ENCODE peak calls at places on chromosome X, in seven cellular contexts. U is SK-N-SH, K is H1, I is GM12878, Q is HepG2, G is GM12892, N is K562. A is an unnamed sample.

GRCh38 chrX:102085706-102086105 is 39.8 kb upstream of the TCEAL2 start:
- DNase-seq in I (no peak), U (no peak), G (no peak), K (no peak), Q (no peak), N (peak), A (no peak)

GRCh38 chrX:96438803-96439202 is 245.8 kb upstream of the DIAPH2 start:
- DNase-seq in N (no peak), U (no peak), I (no peak), K (no peak), Q (no peak), G (no peak), A (no peak)

GRCh38 chrX:370244-370962 is 16.3 kb downstream of the PPP2R3B start:
- DNase-seq in N (no peak), G (no peak), K (no peak), Q (no peak), U (no peak), I (no peak), A (no peak)

GRCh38 chrX:13014111-13015094 is 30.0 kb downstream of the FAM9C start:
- DNase-seq in I (no peak), N (peak), K (no peak), U (no peak), G (no peak), Q (no peak), A (no peak)

GRCh38 chrX:23505531-23506303 is 161.6 kb upstream of the PRDX4 start:
- DNase-seq in U (no peak), Q (no peak), G (no peak), N (no peak), K (no peak), I (no peak), A (no peak)

GRCh38 chrX:120207009-120207610 is 43.5 kb upstream of the ZBTB33 start:
- DNase-seq in G (no peak), N (no peak), K (no peak), I (no peak), U (no peak), Q (no peak), A (no peak)

GRCh38 chrX:33906971-33907370 is 225.1 kb downstream of the FAM47A start:
- DNase-seq in K (no peak), G (no peak), U (no peak), I (no peak), Q (no peak), N (no peak), A (no peak)

GRCh38 chrX:151000901-151001301 is 17.8 kb downstream of the HMGB3 start:
- DNase-seq in Q (no peak), I (no peak), U (no peak), N (no peak), K (no peak), G (no peak), A (no peak)

GRCh38 chrX:10051866-10052265 is 84.7 kb downstream of the CLDN34 start:
- DNase-seq in K (no peak), G (no peak), I (no peak), N (no peak), Q (no peak), U (no peak), A (no peak)

GRCh38 chrX:35841872-35842271 is 43.7 kb downstream of the MAGEB16 start:
- DNase-seq in N (no peak), Q (no peak), U (no peak), K (no peak), I (no peak), G (no peak), A (no peak)

GRCh38 chrX:77548751-77549150 is 101.6 kb downstream of the FGF16 start:
- DNase-seq in U (no peak), K (no peak), G (no peak), N (no peak), Q (no peak), I (no peak), A (no peak)

GRCh38 chrX:53421772-53422090 is 723 bp downstream of the SMC1A start:
- DNase-seq in K (no peak), G (no peak), I (no peak), N (no peak), Q (peak), U (no peak), A (no peak)

GRCh38 chrX:137387646-137388045 is 178.3 kb upstream of the ZIC3 start:
- DNase-seq in Q (no peak), U (no peak), N (no peak), K (no peak), I (no peak), G (no peak), A (no peak)

GRCh38 chrX:18422325-18422724 is 3.1 kb upstream of the CDKL5 start:
- DNase-seq in N (no peak), U (no peak), K (no peak), G (no peak), Q (no peak), I (no peak), A (no peak)

GRCh38 chrX:131735127-131735526 is 191.3 kb downstream of the OR13H1 start:
- DNase-seq in K (no peak), G (no peak), I (no peak), U (no peak), Q (no peak), N (no peak), A (no peak)

GRCh38 chrX:77422886-77423648 is 24.1 kb upstream of the FGF16 start:
- DNase-seq in Q (no peak), N (no peak), I (no peak), U (no peak), K (no peak), G (no peak), A (no peak)

GRCh38 chrX:119790977-119791436 is 423 bp downstream of the RPL39 start:
- DNase-seq in U (peak), N (peak), I (no peak), K (no peak), G (no peak), Q (peak), A (no peak)

GRCh38 chrX:9234315-9234714 is 200.4 kb upstream of the FAM9B start:
- DNase-seq in Q (no peak), K (no peak), N (no peak), U (no peak), G (no peak), I (no peak), A (no peak)

GRCh38 chrX:119757979-119758681 is at the start of gene SOWAHD:
- DNase-seq in K (peak), N (peak), U (peak), G (no peak), Q (peak), I (no peak), A (no peak)

GRCh38 chrX:102858826-102859627 is 78.0 kb upstream of the RAB40AL start:
- DNase-seq in I (no peak), K (no peak), U (no peak), G (no peak), N (no peak), Q (no peak), A (no peak)

GRCh38 chrX:153411988-153412574 is 809 bp downstream of the ZFP92 start:
- DNase-seq in I (no peak), U (peak), G (no peak), Q (no peak), K (no peak), N (no peak), A (no peak)

GRCh38 chrX:123818243-123818642 is 41.6 kb upstream of the XIAP start:
- DNase-seq in I (no peak), G (no peak), U (no peak), Q (peak), N (no peak), K (no peak), A (no peak)

GRCh38 chrX:17547658-17548057 is 172.7 kb downstream of the NHS start:
- DNase-seq in Q (peak), U (no peak), N (peak), K (no peak), G (no peak), I (peak), A (no peak)

GRCh38 chrX:96440941-96441340 is 243.7 kb upstream of the DIAPH2 start:
- DNase-seq in I (no peak), U (no peak), Q (no peak), N (no peak), K (no peak), G (no peak), A (no peak)

GRCh38 chrX:19698691-19699090 is 183.4 kb upstream of the MAP3K15 start:
- DNase-seq in K (no peak), G (no peak), I (no peak), U (no peak), Q (no peak), N (no peak), A (no peak)

GRCh38 chrX:51893931-51894696 is 691 bp downstream of the MAGED1 start:
- DNase-seq in U (peak), K (peak), I (no peak), N (no peak), G (no peak), Q (no peak), A (no peak)

GRCh38 chrX:19585370-19586082 is 70.2 kb upstream of the MAP3K15 start:
- DNase-seq in K (no peak), U (no peak), G (no peak), Q (no peak), I (no peak), N (no peak), A (no peak)

GRCh38 chrX:46750829-46751228 is 8.1 kb downstream of the SLC9A7 start:
- DNase-seq in K (no peak), N (no peak), Q (no peak), U (no peak), I (no peak), G (no peak), A (no peak)

GRCh38 chrX:23008431-23009099 is 8.8 kb downstream of the DDX53 start:
- DNase-seq in I (no peak), Q (peak), K (no peak), G (no peak), N (peak), U (peak), A (no peak)

GRCh38 chrX:1386338-1387127 is 5.4 kb downstream of the SLC25A6 start:
- DNase-seq in K (peak), I (no peak), U (peak), Q (no peak), G (no peak), N (no peak), A (no peak)

GRCh38 chrX:152658302-152658701 is 20.6 kb downstream of the GABRQ start:
- DNase-seq in N (no peak), K (peak), G (no peak), U (peak), I (no peak), Q (no peak), A (no peak)

DNA sequence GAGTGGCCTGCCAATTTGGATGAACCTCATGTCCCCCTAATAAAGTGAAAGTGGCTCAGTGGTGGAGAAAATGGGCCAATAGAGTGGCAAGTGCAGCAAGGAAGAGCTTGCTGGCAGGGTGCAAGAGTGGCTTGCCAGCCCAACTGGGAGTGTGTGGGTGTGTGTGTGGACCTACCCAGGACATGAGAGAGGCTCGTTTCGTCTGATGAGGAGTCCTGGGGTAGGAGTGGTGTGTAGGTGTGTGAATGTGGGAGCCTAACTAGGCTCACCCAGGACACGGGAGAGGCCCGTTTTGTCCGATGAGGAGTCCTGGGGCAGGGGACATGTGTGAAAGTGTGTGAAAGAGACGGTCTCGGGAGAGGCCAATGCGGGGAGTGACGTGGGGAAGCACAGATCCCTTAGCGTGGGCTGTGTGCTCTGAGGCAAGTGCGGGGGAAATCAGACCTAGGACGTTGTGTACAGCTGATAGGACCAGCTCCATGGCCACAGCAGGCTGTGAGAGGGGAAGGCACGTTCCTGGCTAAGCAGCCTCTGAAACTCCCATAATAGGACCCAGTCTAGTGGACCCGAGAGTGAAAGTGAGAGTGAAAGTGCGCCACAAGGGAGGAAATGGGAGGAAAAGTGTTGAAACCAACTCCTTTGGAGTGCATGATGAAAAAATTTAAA is 5.3 kb downstream of the GAGE10 start:
- DNase-seq in Q (no peak), K (no peak), I (no peak), N (peak), U (no peak), G (no peak), A (no peak)
- TF ChIP-seq TAF1 in Q (no peak), K (no peak), I (no peak), N (no peak), U (no peak), G (no peak), A (no peak)

GRCh38 chrX:109847257-109848187 is 114.5 kb upstream of the ACSL4 start:
- DNase-seq in I (no peak), G (no peak), K (no peak), U (no peak), N (peak), Q (peak), A (no peak)
- TF ChIP-seq TAF1 in I (no peak), G (no peak), K (no peak), U (no peak), N (no peak), Q (no peak), A (no peak)

DNA sequence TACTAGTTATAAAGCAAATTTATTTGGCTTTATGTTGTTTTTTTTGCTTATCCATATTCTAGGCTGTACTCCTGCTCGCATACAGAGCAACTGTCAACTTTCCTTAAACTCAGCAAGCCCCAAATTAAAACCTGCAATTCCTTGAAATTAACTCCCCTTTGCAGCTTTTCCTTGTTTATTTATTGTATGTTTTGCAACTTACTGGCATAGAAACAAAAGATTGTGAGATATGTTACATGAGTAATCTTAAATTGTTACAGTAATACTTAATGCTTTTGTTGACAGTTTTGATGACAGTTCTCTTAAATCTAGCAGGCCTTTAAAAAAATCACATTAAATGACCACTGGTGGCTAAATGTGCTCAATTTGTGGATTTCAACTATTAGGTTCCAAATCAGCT is 4.5 kb downstream of the DDX3X start:
- DNase-seq in K (no peak), Q (no peak), U (no peak), I (no peak), G (no peak), N (no peak), A (no peak)
- TF ChIP-seq TAF1 in K (no peak), Q (no peak), U (no peak), I (no peak), G (no peak), N (no peak), A (no peak)

GRCh38 chrX:129932137-129932791 is 26.3 kb downstream of the UTP14A start:
- DNase-seq in U (peak), N (peak), I (peak), G (peak), K (peak), Q (peak), A (peak)

GRCh38 chrX:129933700-129934099 is 27.7 kb downstream of the UTP14A start:
- DNase-seq in U (no peak), G (no peak), Q (no peak), K (no peak), I (no peak), N (no peak), A (no peak)

GRCh38 chrX:129932792-129933321 is 26.9 kb downstream of the UTP14A start:
- DNase-seq in I (no peak), K (no peak), G (peak), Q (no peak), N (peak), U (no peak), A (no peak)

GRCh38 chrX:129931411-129932136 is 25.6 kb downstream of the UTP14A start:
- DNase-seq in G (peak), U (peak), K (peak), I (peak), Q (peak), N (peak), A (peak)

DNA sequence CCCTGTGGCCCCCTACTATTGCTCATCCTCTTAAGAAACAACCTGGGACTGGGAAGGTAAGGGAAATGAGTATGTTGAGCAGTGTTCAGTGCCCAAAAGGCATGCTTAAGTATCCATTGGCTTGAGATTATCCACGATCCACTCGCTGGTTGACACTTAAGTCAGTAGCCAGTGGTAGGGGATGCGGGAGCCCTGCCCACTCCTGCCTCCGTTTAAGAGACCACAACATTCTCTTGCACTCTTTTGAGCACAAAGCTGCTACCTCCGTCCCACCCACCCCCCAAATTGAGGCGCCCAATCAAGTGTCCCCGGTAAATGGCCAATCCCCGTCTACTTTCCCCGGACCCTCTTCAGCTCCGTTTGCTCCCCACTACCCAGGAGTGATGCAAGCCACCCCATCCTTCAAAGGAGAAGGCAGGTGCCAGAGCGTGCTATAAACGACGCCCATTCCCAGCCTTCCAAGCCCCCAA is 25.0 kb downstream of the UTP14A start:
- DNase-seq in I (no peak), K (peak), G (no peak), U (peak), N (peak), Q (no peak), A (no peak)
- TF ChIP-seq TAF1 in I (no peak), K (no peak), G (no peak), U (no peak), N (no peak), Q (no peak), A (no peak)

GRCh38 chrX:67558267-67558666 is 14.4 kb downstream of the AR start:
- DNase-seq in Q (no peak), N (no peak), G (no peak), U (no peak), I (no peak), K (no peak), A (no peak)

GRCh38 chrX:67568769-67569168 is 24.9 kb downstream of the AR start:
- DNase-seq in K (no peak), I (no peak), U (no peak), G (no peak), N (no peak), Q (no peak), A (no peak)

GRCh38 chrX:67564475-67564874 is 20.7 kb downstream of the AR start:
- DNase-seq in I (no peak), N (no peak), Q (no peak), G (no peak), K (no peak), U (no peak), A (no peak)

DNA sequence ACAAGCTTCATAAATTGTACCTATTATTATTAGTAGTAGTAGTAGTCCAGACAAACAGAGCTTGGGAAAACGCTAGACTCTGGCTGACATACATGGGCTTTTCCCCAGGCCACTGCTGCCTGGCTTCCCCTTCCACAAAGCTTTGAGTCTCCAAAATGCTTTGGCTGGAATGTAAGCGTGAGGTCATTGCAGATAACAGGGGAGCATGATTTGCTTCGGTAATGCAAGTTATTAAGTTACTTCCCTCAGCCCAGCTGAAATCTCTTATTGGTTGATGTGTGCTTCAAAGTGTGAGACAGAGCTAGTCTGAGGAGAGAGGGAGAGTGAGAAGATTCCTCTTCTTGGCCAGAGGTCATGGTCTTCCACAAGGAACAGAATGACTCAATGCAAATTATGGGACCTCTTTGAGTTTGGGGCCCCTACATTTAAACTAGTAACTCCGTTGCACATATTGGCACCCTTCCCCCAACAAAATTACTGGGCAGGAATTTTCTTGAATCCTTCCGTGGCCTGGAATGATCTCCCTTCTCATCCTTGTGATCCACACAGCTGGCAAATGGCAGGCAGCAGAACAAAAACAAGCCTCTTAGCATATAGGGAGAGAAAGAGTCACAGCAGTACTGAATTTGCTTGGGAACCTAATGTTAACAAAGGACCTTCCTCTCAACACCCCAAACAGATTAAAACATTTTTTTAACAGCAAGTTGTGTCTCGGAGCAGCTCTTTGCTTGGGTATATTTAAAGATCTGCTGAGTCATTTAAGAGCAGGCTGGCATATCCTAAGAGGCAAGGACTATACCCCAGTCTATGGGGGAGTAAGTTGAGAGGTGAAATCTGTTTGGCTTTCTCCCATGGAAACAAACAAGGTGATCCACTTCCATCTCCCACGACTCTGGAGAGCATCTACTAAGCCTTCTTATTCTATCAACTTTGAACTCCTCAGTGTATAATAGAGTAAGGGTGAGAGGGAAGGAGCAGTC is 19.9 kb downstream of the AR start:
- DNase-seq in N (no peak), I (no peak), Q (no peak), G (no peak), K (no peak), U (no peak), A (no peak)
- TF ChIP-seq TAF1 in N (no peak), I (no peak), Q (no peak), G (no peak), K (no peak), U (no peak), A (no peak)

GRCh38 chrX:37746268-37746931 is 33.5 kb upstream of the CYBB start:
- DNase-seq in N (no peak), K (no peak), U (no peak), G (no peak), I (peak), Q (no peak), A (no peak)
- TF ChIP-seq TAF1 in N (no peak), K (no peak), U (no peak), G (no peak), I (no peak), Q (no peak), A (no peak)

DNA sequence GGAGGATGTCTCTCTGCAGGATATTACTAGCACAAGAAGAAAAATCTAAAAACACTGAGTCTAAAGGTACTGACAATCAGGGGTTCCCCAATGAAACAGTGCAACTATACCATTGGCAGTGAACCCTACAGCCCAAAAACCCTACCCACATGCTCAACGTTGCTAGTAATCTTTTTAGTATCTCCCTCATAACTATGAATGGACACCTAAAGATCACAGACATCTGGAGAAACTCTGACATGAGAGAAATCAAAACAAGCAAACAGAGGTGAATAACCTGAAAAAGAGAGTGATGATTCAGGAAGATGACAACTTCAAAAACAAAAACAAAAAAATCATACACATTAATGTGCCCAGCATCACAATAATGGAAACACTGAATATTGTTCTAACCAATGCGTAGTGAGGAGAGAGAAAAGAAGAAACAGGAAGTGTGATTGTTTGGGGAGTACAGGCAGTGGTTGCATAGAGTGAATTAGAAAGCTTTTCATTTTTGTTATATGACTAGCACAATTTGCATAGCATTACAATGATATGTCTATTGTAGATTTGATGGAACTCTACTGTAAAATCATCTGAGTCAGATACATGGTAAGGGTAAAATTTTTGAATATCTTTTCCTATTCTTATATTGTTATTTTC is 78.9 kb upstream of the FMR1 start:
- DNase-seq in N (no peak), I (no peak), G (no peak), K (no peak), Q (no peak), U (no peak), A (no peak)
- TF ChIP-seq TAF1 in N (no peak), I (no peak), G (no peak), K (no peak), Q (no peak), U (no peak), A (no peak)

A was measured in GM12891.